ENCODE peak calls at places on chromosome 9, in seven cellular contexts. S is NCI-H1105; X is stimulated activated CD4-positive, alpha-beta T cell treated with anti-CD3 and anti-CD28 coated beads, TNF-alpha, amount 100 ng/mL, for 24 hours; R is NB4; W is CD8-positive, alpha-beta memory T cell; U is fibroblast of lung; V is AG09319. Y is an unnamed sample.

GRCh38 chr9:109733690-109734089 is 46.3 kb upstream of the PALM2AKAP2 start:
- DNase-seq in S (no peak), X (no peak), R (peak), W (no peak), U (peak), V (no peak), Y (no peak)

GRCh38 chr9:38380230-38380871 is 12.2 kb upstream of the ALDH1B1 start:
- DNase-seq in S (no peak), X (no peak), R (no peak), W (no peak), U (no peak), V (no peak), Y (no peak)

GRCh38 chr9:93686880-93687236 is 110.5 kb downstream of the PHF2 start:
- DNase-seq in S (no peak), X (no peak), R (no peak), W (no peak), U (no peak), V (no peak), Y (no peak)

GRCh38 chr9:7844283-7844682 is 44.7 kb upstream of the DMAC1 start:
- DNase-seq in S (no peak), X (no peak), R (peak), W (peak), U (peak), V (no peak), Y (peak)

GRCh38 chr9:128911529-128912035 is 9.2 kb upstream of the PHYHD1 start:
- DNase-seq in S (no peak), X (no peak), R (peak), W (no peak), U (peak), V (no peak), Y (no peak)

GRCh38 chr9:96344458-96345180 is 38.9 kb downstream of the SLC35D2 start:
- DNase-seq in S (peak), X (no peak), R (peak), W (no peak), U (peak), V (peak), Y (no peak)

GRCh38 chr9:117772960-117773359 is 68.8 kb downstream of the TLR4 start:
- DNase-seq in S (no peak), X (no peak), R (peak), W (no peak), U (no peak), V (no peak), Y (no peak)

GRCh38 chr9:33415152-33416038 is 13.0 kb upstream of the AQP7 start:
- DNase-seq in S (peak), X (peak), R (peak), W (peak), U (peak), V (no peak), Y (peak)

GRCh38 chr9:77751341-77752091 is 103.4 kb upstream of the GNA14 start:
- DNase-seq in S (peak), X (no peak), R (peak), W (no peak), U (peak), V (peak), Y (no peak)

GRCh38 chr9:79254900-79255651 is 316.7 kb upstream of the TLE4 start:
- DNase-seq in S (no peak), X (no peak), R (peak), W (no peak), U (peak), V (no peak), Y (no peak)

GRCh38 chr9:116048072-116048471 is 105.5 kb upstream of the PAPPA start:
- DNase-seq in S (no peak), X (no peak), R (no peak), W (no peak), U (no peak), V (no peak), Y (no peak)

GRCh38 chr9:116238225-116238624 is 84.6 kb downstream of the PAPPA start:
- DNase-seq in S (no peak), X (no peak), R (no peak), W (no peak), U (peak), V (peak), Y (no peak)

GRCh38 chr9:22919423-22919822 is 472.8 kb downstream of the DMRTA1 start:
- DNase-seq in S (no peak), X (no peak), R (no peak), W (no peak), U (no peak), V (no peak), Y (no peak)

GRCh38 chr9:14907360-14907685 is 2.9 kb downstream of the FREM1 start:
- DNase-seq in S (peak), X (no peak), R (no peak), W (no peak), U (no peak), V (no peak), Y (no peak)

GRCh38 chr9:87530716-87531115 is 33.0 kb downstream of the DAPK1 start:
- DNase-seq in S (no peak), X (no peak), R (no peak), W (no peak), U (no peak), V (no peak), Y (no peak)

GRCh38 chr9:127742435-127743088 is 7.5 kb upstream of the TOR2A start:
- DNase-seq in S (peak), X (no peak), R (peak), W (no peak), U (peak), V (peak), Y (no peak)

Y was measured in effector memory CD8-positive, alpha-beta T cell.